ENCODE peak calls at places on chromosomes 7 and 10, in six cellular contexts. D, W, G, J, Y and K are unnamed samples.

GRCh38 chr10:109259293-109259692 is 664.0 kb downstream of the XPNPEP1 start:
- DNase-seq in D (no peak), W (no peak), G (peak), J (no peak), Y (no peak), K (no peak)

GRCh38 chr10:24706479-24707118 is 17.1 kb downstream of the ARHGAP21 start:
- DNase-seq in D (no peak), W (no peak), G (peak), J (no peak), Y (no peak), K (no peak)

GRCh38 chr10:17512341-17513001 is 58.1 kb upstream of the ST8SIA6 start:
- DNase-seq in D (no peak), W (no peak), G (no peak), J (no peak), Y (no peak), K (no peak)

GRCh38 chr7:103987455-103987854 is 2.0 kb downstream of the RELN start:
- DNase-seq in D (no peak), W (no peak), G (no peak), J (no peak), Y (no peak), K (no peak)

GRCh38 chr10:96457341-96457740 is 56.4 kb downstream of the TLL2 start:
- DNase-seq in D (no peak), W (no peak), G (no peak), J (no peak), Y (no peak), K (no peak)

GRCh38 chr10:32332299-32332750 is 14.6 kb downstream of the EPC1 start:
- DNase-seq in D (no peak), W (no peak), G (no peak), J (peak), Y (peak), K (no peak)

GRCh38 chr7:149664666-149665065 is 108.7 kb downstream of the ZNF467 start:
- DNase-seq in D (no peak), W (no peak), G (no peak), J (no peak), Y (no peak), K (peak)

GRCh38 chr10:128047991-128048826 is 78.0 kb downstream of the MKI67 start:
- DNase-seq in D (no peak), W (no peak), G (no peak), J (no peak), Y (no peak), K (no peak)

GRCh38 chr7:92695308-92696261 is 105.4 kb upstream of the FAM133B start:
- DNase-seq in D (no peak), W (peak), G (peak), J (no peak), Y (no peak), K (peak)

GRCh38 chr7:124810605-124811004 is 45.0 kb upstream of the GPR37 start:
- DNase-seq in D (no peak), W (no peak), G (no peak), J (no peak), Y (no peak), K (no peak)

GRCh38 chr10:12984165-12984747 is 17.3 kb downstream of the CCDC3 start:
- DNase-seq in D (no peak), W (no peak), G (no peak), J (no peak), Y (no peak), K (no peak)

GRCh38 chr10:77236029-77236428 is 401.6 kb downstream of the KCNMA1 start:
- DNase-seq in D (no peak), W (no peak), G (no peak), J (no peak), Y (no peak), K (no peak)